ENCODE peak calls at places on chromosome 22, in eight cellular contexts. One of them, this sample, is unnamed.

GRCh38 chr22:20867179-20868099 is 8.6 kb downstream of the SNAP29 start:
- DNase-seq in prostate gland: no peak
- DNase-seq in mucosa of descending colon: peak; percentile 64
- DNase-seq in transverse colon: peak; percentile 51
- DNase-seq in NCI-H1105 treated with DMSO at 0.1 percent for 48 hours: no peak
- DNase-seq in stimulated activated CD4-positive, alpha-beta T cell treated with anti-CD3 and anti-CD28 coated beads, Interleukin-1b, Interleukin-23, amount 100 ng/mL, for 1 hour: no peak
- DNase-seq in H4: no peak
- DNase-seq in Right ventricle myocardium superior: peak; percentile 48
- DNase-seq in this sample: no peak

GRCh38 chr22:23088199-23088604 is 17.9 kb downstream of the GNAZ start:
- DNase-seq in prostate gland: no peak
- DNase-seq in mucosa of descending colon: no peak
- DNase-seq in transverse colon: no peak
- DNase-seq in NCI-H1105 treated with DMSO at 0.1 percent for 48 hours: no peak
- DNase-seq in stimulated activated CD4-positive, alpha-beta T cell treated with anti-CD3 and anti-CD28 coated beads, Interleukin-1b, Interleukin-23, amount 100 ng/mL, for 1 hour: no peak
- DNase-seq in H4: no peak
- DNase-seq in Right ventricle myocardium superior: no peak
- DNase-seq in this sample: peak; percentile 66

GRCh38 chr22:45511847-45512261 is 9.2 kb downstream of the FBLN1 start:
- DNase-seq in prostate gland: no peak
- DNase-seq in mucosa of descending colon: peak; percentile 45
- DNase-seq in transverse colon: peak; percentile 62
- DNase-seq in NCI-H1105 treated with DMSO at 0.1 percent for 48 hours: no peak
- DNase-seq in stimulated activated CD4-positive, alpha-beta T cell treated with anti-CD3 and anti-CD28 coated beads, Interleukin-1b, Interleukin-23, amount 100 ng/mL, for 1 hour: no peak
- DNase-seq in H4: peak; percentile 40
- DNase-seq in Right ventricle myocardium superior: peak; percentile 77
- DNase-seq in this sample: no peak

GRCh38 chr22:27438271-27438980 is 363.1 kb downstream of the MN1 start:
- DNase-seq in prostate gland: peak; percentile 25
- DNase-seq in mucosa of descending colon: peak; percentile 32
- DNase-seq in transverse colon: no peak
- DNase-seq in NCI-H1105 treated with DMSO at 0.1 percent for 48 hours: peak; percentile 68
- DNase-seq in stimulated activated CD4-positive, alpha-beta T cell treated with anti-CD3 and anti-CD28 coated beads, Interleukin-1b, Interleukin-23, amount 100 ng/mL, for 1 hour: no peak
- DNase-seq in H4: no peak
- DNase-seq in Right ventricle myocardium superior: no peak
- DNase-seq in this sample: no peak

GRCh38 chr22:27475548-27475897 is 326.0 kb downstream of the MN1 start:
- DNase-seq in prostate gland: no peak
- DNase-seq in mucosa of descending colon: no peak
- DNase-seq in transverse colon: no peak
- DNase-seq in NCI-H1105 treated with DMSO at 0.1 percent for 48 hours: no peak
- DNase-seq in stimulated activated CD4-positive, alpha-beta T cell treated with anti-CD3 and anti-CD28 coated beads, Interleukin-1b, Interleukin-23, amount 100 ng/mL, for 1 hour: no peak
- DNase-seq in H4: no peak
- DNase-seq in Right ventricle myocardium superior: no peak
- DNase-seq in this sample: no peak

GRCh38 chr22:22663861-22664800 is 19.7 kb downstream of the GGTLC2 start:
- DNase-seq in prostate gland: no peak
- DNase-seq in mucosa of descending colon: no peak
- DNase-seq in transverse colon: no peak
- DNase-seq in NCI-H1105 treated with DMSO at 0.1 percent for 48 hours: no peak
- DNase-seq in stimulated activated CD4-positive, alpha-beta T cell treated with anti-CD3 and anti-CD28 coated beads, Interleukin-1b, Interleukin-23, amount 100 ng/mL, for 1 hour: no peak
- DNase-seq in H4: no peak
- DNase-seq in Right ventricle myocardium superior: no peak
- DNase-seq in this sample: no peak

GRCh38 chr22:31983911-31984661 is 39.8 kb downstream of the YWHAH start:
- DNase-seq in prostate gland: no peak
- DNase-seq in mucosa of descending colon: no peak
- DNase-seq in transverse colon: no peak
- DNase-seq in NCI-H1105 treated with DMSO at 0.1 percent for 48 hours: no peak
- DNase-seq in stimulated activated CD4-positive, alpha-beta T cell treated with anti-CD3 and anti-CD28 coated beads, Interleukin-1b, Interleukin-23, amount 100 ng/mL, for 1 hour: no peak
- DNase-seq in H4: no peak
- DNase-seq in Right ventricle myocardium superior: no peak
- DNase-seq in this sample: no peak

GRCh38 chr22:46929689-46930225 is 167.3 kb downstream of the TBC1D22A start:
- DNase-seq in prostate gland: no peak
- DNase-seq in mucosa of descending colon: no peak
- DNase-seq in transverse colon: no peak
- DNase-seq in NCI-H1105 treated with DMSO at 0.1 percent for 48 hours: no peak
- DNase-seq in stimulated activated CD4-positive, alpha-beta T cell treated with anti-CD3 and anti-CD28 coated beads, Interleukin-1b, Interleukin-23, amount 100 ng/mL, for 1 hour: no peak
- DNase-seq in H4: no peak
- DNase-seq in Right ventricle myocardium superior: no peak
- DNase-seq in this sample: peak; percentile 34

GRCh38 chr22:48418831-48419230 is 1408.8 kb downstream of the BRD1 start:
- DNase-seq in prostate gland: no peak
- DNase-seq in mucosa of descending colon: no peak
- DNase-seq in transverse colon: no peak
- DNase-seq in NCI-H1105 treated with DMSO at 0.1 percent for 48 hours: no peak
- DNase-seq in stimulated activated CD4-positive, alpha-beta T cell treated with anti-CD3 and anti-CD28 coated beads, Interleukin-1b, Interleukin-23, amount 100 ng/mL, for 1 hour: no peak
- DNase-seq in H4: no peak
- DNase-seq in Right ventricle myocardium superior: no peak
- DNase-seq in this sample: no peak